ENCODE peak calls at places on chromosomes 7 and 10, in six cellular contexts. A, P, R, I, M and W are unnamed samples. For H3K27me3, the result is how much of the 10 kb centered on the place peaks cover.

GRCh38 chr10:121270906-121271305 is 327.3 kb downstream of the FGFR2 start:
- DNase-seq in P (no peak), M (no peak), R (no peak), A (no peak), I (no peak), W (no peak)

GRCh38 chr7:2433713-2434550 is 30.5 kb downstream of the CHST12 start:
- DNase-seq in M (no peak), R (no peak), I (no peak), P (no peak), A (no peak), W (no peak)

GRCh38 chr10:20953120-20953519 is 56.0 kb upstream of the NEBL start:
- DNase-seq in P (no peak), I (no peak), M (no peak), R (no peak), A (no peak), W (no peak)

GRCh38 chr7:27141591-27142561 is 1.6 kb downstream of the HOXA5 start:
- DNase-seq in R (no peak), A (no peak), P (no peak), M (peak), I (no peak), W (peak)

GRCh38 chr7:99359465-99360154 is 14.9 kb upstream of the ARPC1B start:
- DNase-seq in I (no peak), R (no peak), A (no peak), M (no peak), P (no peak), W (no peak)

GRCh38 chr10:33132626-33133025 is 174.6 kb upstream of the ITGB1 start:
- DNase-seq in R (no peak), M (no peak), I (no peak), P (no peak), A (no peak), W (no peak)

GRCh38 chr7:11130012-11130411 is 156.3 kb downstream of the PHF14 start:
- DNase-seq in A (no peak), P (no peak), M (no peak), R (no peak), I (no peak), W (no peak)

GRCh38 chr7:51162724-51163329 is 153.8 kb downstream of the COBL start:
- DNase-seq in I (peak), P (peak), M (peak), R (peak), A (peak), W (peak)

GRCh38 chr7:18356195-18356645 is 139.3 kb upstream of the HDAC9 start:
- DNase-seq in M (no peak), P (no peak), A (no peak), I (no peak), R (peak), W (no peak)

GRCh38 chr10:89534826-89535166 is 598 bp downstream of the SLC16A12 start:
- DNase-seq in P (no peak), R (no peak), A (no peak), M (no peak), I (no peak), W (no peak)

GRCh38 chr10:89532476-89532875 is 2.9 kb downstream of the SLC16A12 start:
- DNase-seq in M (no peak), R (no peak), A (no peak), I (no peak), P (no peak), W (no peak)

GRCh38 chr10:89537361-89537760 is 2.0 kb upstream of the SLC16A12 start:
- DNase-seq in I (no peak), M (no peak), A (no peak), P (no peak), R (no peak), W (no peak)

GRCh38 chr10:89536013-89536354 is 590 bp upstream of the SLC16A12 start:
- DNase-seq in R (no peak), P (no peak), A (no peak), I (no peak), M (no peak), W (no peak)

GRCh38 chr10:89535185-89536012 is at the start of gene SLC16A12:
- DNase-seq in M (no peak), R (no peak), P (peak), A (peak), I (no peak), W (no peak)
- TF ChIP-seq POLR2A in M (no peak), R (no peak), P (no peak), A (no peak), I (no peak), W (no peak)

DNA sequence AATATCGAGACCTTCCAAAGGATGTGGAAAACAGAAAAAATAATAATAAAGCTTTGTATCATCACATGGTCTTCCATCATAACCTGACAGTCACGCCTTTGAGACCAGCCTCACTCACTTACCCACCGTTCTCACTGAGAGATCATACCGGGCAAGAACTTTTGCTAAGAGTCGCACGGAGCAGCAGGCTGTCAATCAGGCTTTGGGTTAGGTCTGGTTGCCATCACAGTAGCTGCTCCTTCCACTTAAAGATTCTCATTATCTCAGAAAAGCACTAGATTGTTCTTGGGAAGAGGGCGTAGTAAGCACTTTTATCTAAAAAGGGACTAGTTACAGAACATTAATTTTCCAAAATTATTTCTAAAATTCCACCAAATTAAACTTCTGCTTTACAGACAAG is 2.0 kb downstream of the RELN start:
- DNase-seq in A (no peak), I (no peak), R (no peak), P (no peak), M (no peak), W (no peak)
- H3K27me3 ChIP-seq in A (under half), I (under half), R (under half), P (under half), M (under half), W (under half)

GRCh38 chr10:106609867-106610266 is 554.6 kb downstream of the SORCS1 start:
- DNase-seq in I (no peak), A (no peak), R (no peak), M (no peak), P (no peak), W (no peak)
- TF ChIP-seq CTCF in I (no peak), A (no peak), R (peak), M (no peak), P (no peak), W (no peak)

DNA sequence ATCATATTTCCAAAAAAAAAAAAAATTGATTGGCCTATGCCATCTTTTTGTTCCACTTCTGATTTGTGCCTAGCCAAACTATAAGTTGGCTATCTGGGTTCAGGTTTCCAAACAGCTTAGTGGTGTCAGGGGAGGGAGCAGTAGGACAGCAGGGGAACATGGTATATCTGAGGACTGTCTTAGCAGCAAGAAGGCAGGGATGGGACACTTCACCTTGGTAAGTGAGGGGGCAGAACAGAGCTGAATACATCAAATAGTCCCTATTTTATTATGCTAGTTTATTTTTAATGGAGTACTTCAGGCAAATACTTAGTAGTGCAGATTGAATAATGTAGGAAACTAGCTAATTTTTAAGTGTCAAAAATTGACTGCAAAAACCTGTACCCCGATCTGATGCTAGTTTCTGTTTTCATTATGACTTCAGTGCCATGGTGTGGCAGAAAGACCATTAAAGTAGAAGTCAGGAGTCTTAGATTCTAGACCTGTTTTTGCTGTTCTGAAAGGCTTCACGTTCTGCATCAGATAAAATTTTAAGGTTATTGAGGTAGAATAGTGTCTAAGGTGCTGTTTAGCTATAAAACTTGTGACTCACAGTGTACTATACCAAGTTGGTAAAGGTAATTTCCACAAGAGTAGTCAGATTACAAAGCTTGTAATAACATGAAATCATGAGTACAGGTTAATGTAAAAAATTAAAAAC is 38.4 kb downstream of the ZNRF2 start:
- DNase-seq in P (no peak), A (no peak), R (no peak), M (no peak), I (no peak), W (no peak)
- TF ChIP-seq POLR2A in P (no peak), A (no peak), R (no peak), M (no peak), I (no peak), W (no peak)

DNA sequence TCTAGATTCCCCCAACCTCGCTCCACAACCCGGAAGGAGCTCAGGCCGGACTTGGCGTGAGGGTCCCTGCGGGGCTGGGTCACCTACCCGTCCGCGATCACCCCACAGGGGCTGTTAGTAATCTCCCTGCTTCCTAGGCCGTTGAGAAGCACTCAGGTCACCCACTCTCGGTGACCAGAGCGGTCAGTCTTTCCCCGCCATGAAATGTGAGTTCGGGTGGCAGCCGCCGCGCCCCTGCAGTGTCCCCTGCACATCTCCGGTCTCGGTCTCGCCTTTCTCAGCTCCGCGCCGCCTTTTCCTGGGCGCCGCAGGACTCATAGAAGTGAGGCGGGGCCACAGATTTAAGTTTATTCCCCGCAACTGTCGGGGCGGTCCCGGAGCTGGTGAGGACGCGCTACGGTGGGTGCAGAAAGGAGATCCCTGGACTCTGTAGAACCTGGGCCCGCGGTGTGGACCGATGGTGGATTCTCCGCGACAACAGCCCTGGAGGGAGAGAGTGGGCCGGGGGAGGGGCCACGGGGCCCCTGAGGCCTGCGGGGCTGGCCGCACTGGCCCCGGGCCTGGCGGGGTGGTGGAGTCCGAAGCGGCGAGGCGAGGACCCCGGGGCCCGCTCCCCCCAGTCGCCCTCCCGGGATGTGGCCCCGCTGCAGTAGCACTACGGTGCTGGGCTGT is 4.5 kb downstream of the FEZF1 start:
- DNase-seq in P (no peak), R (no peak), M (no peak), I (no peak), A (no peak), W (no peak)
- H3K27me3 ChIP-seq in P (half or more), R (under half), M (half or more), I (under half), A (under half), W (half or more)

GRCh38 chr7:78018541-78019456 is 220.2 kb downstream of the PHTF2 start:
- DNase-seq in A (peak), M (no peak), P (peak), R (no peak), I (no peak), W (peak)
- TF ChIP-seq CTCF in A (no peak), M (no peak), P (no peak), R (no peak), I (no peak), W (no peak)

DNA sequence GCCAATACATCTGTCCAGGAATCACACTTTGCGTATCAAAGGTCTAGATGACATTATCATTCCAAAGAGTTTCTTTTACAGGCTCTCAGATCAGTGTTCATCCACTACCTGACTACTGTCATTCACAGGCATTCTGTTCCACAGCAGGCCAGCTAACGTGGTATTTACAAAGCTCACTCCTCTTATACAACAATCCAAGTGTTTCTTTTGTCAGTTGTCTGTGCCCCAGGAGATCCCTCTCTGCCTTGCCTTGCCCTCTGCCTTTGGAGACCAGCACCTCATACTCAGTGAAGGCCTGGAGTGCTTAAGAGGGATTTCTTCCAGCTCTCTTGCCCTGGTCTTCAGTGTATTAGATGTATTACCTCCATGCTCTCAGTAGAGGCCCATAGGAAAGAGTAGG is 34.6 kb upstream of the CC2D2B start:
- DNase-seq in R (no peak), A (no peak), I (no peak), P (no peak), M (no peak), W (no peak)
- TF ChIP-seq POLR2A in R (no peak), A (no peak), I (no peak), P (no peak), M (no peak), W (no peak)

DNA sequence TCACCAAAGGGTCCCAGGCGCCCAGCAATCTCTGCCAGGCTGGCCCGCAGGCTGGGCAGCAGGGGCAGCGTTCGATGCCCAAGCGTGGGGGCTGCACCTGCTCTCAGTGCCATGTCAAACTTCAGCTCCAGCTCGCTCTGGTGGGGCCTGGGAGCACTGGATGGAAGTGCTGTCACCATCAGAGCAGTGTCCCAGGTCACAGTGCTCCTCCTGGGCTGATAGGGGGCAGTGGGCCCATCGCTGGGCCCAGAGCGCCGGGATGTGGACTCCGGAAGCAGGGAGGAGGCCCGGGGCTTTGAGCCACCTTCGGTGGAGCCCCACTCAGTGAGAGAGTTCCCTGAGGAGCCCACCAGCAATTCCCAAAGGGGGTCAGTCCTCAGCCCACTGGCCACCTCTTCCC is 2.2 kb downstream of the PRRT4 start:
- DNase-seq in M (no peak), R (no peak), I (no peak), A (no peak), P (no peak), W (no peak)
- H3K27me3 ChIP-seq in M (under half), R (under half), I (under half), A (under half), P (under half), W (under half)

GRCh38 chr7:8724080-8724718 is 290.8 kb downstream of the NXPH1 start:
- DNase-seq in R (no peak), M (no peak), I (peak), A (no peak), P (peak), W (peak)
- TF ChIP-seq CTCF in R (peak), M (peak), I (no peak), A (no peak), P (peak), W (peak)